ENCODE peak calls at places on chromosomes 7 and 10, in four cellular contexts. K is CD8-positive, alpha-beta memory T cell; Q is H7; P is spleen. A is an unnamed sample.
A peak's percentile ranks its signal among the peaks of the same experiment; 100 is the strongest.

GRCh38 chr7:66748127-66748511 is 7.6 kb downstream of the RABGEF1 start:
- DNase-seq in K (no peak), Q (no peak), P (no peak), A (no peak)

GRCh38 chr7:154372106-154372505 is 319.9 kb downstream of the DPP6 start:
- DNase-seq in K (no peak), Q (no peak), P (no peak), A (no peak)

GRCh38 chr10:7194571-7194970 is 216.3 kb downstream of the SFMBT2 start:
- DNase-seq in K (no peak), Q (no peak), P (no peak), A (no peak)

GRCh38 chr7:106346167-106346677 is 61.4 kb upstream of the NAMPT start:
- DNase-seq in K (no peak), Q (no peak), P (no peak), A (no peak)

GRCh38 chr7:94216944-94217461 is 177.7 kb upstream of the COL1A2 start:
- DNase-seq in K (no peak), Q (no peak), P (no peak), A (no peak)

GRCh38 chr7:5423272-5423843 is at the start of gene TNRC18:
- DNase-seq in K (no peak), Q (peak; percentile 84), P (peak; percentile 87), A (no peak)

GRCh38 chr7:508461-509170 is 11.0 kb downstream of the PDGFA start:
- DNase-seq in K (no peak), Q (no peak), P (peak; percentile 73), A (no peak)

GRCh38 chr10:117411440-117412428 is 36.5 kb upstream of the PDZD8 start:
- DNase-seq in K (no peak), Q (no peak), P (no peak), A (no peak)

GRCh38 chr7:26440253-26440992 is 148.8 kb downstream of the SNX10 start:
- DNase-seq in K (no peak), Q (no peak), P (no peak), A (no peak)

GRCh38 chr10:119456435-119456810 is 86.1 kb downstream of the RGS10 start:
- DNase-seq in K (no peak), Q (peak; percentile 43), P (no peak), A (no peak)

GRCh38 chr7:53214463-53214862 is 179.0 kb downstream of the POM121L12 start:
- DNase-seq in K (no peak), Q (no peak), P (no peak), A (no peak)

GRCh38 chr7:53218730-53219504 is 183.5 kb downstream of the POM121L12 start:
- DNase-seq in K (no peak), Q (peak; percentile 57), P (no peak), A (no peak)
- H3K4me3 ChIP-seq in K (no peak overlapping the region), Q (peak overlapping the region; percentile 59), P (no peak overlapping the region), A (no peak overlapping the region)

GRCh38 chr7:142815099-142815498 is 39.8 kb upstream of the EPHB6 start:
- DNase-seq in K (no peak), Q (no peak), P (no peak), A (peak; percentile 35)

GRCh38 chr7:142812437-142813215 is 41.9 kb downstream of the PRSS2 start:
- DNase-seq in K (no peak), Q (no peak), P (no peak), A (peak; percentile 60)

GRCh38 chr7:142813699-142814098 is 41.2 kb upstream of the EPHB6 start:
- DNase-seq in K (no peak), Q (no peak), P (no peak), A (no peak)

GRCh38 chr7:142811154-142811737 is 40.5 kb downstream of the PRSS2 start:
- DNase-seq in K (peak; percentile 56), Q (peak; percentile 64), P (no peak), A (peak; percentile 85)

GRCh38 chr7:142813262-142813661 is 41.6 kb upstream of the EPHB6 start:
- DNase-seq in K (peak; percentile 43), Q (no peak), P (no peak), A (no peak)
- H3K4me3 ChIP-seq in K (no peak overlapping the region), Q (no peak overlapping the region), P (no peak overlapping the region), A (no peak overlapping the region)

GRCh38 chr10:102281103-102281502 is 35.8 kb downstream of the GBF1 start:
- DNase-seq in K (no peak), Q (no peak), P (no peak), A (peak; percentile 27)

GRCh38 chr10:102279104-102279503 is 33.8 kb downstream of the GBF1 start:
- DNase-seq in K (no peak), Q (no peak), P (no peak), A (no peak)

GRCh38 chr10:102283488-102283887 is 38.2 kb downstream of the GBF1 start:
- DNase-seq in K (no peak), Q (no peak), P (no peak), A (no peak)

GRCh38 chr10:102283890-102284289 is 38.6 kb downstream of the GBF1 start:
- DNase-seq in K (no peak), Q (no peak), P (no peak), A (no peak)

DNA sequence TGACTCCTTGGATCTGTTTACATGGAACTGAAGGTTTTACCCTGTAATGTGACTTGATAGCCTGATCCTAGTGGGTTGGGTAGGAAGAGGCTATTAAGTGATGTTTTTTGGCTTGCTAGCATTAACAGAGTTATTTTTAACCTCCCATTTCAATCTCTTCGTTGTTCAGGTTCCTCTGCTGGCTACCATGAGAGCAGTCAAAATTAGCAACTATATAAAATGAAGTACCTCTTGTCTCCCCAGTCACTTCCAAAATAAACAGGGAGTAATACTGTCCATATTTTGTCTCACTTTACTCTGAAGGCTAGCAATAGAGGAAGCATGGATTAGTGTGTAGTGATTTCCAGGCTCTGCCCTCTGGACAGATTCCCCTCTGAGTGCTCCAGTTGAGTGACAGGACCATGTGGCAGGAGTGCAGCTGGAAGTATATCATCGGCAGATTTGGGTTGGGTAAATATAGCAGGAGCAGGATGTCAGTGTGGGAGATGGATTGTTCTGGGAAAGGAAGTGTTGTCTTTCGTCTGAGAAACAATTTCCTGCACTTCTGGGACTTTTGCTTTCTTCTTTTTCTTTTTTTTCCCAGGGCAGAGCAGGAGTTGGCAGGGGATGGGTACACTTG is 35.2 kb downstream of the GBF1 start:
- DNase-seq in K (no peak), Q (no peak), P (no peak), A (no peak)
- H3K4me3 ChIP-seq in K (no peak overlapping the region), Q (no peak overlapping the region), P (no peak overlapping the region), A (no peak overlapping the region)

GRCh38 chr10:43062402-43063160 is 14.3 kb upstream of the RET start:
- DNase-seq in K (no peak), Q (no peak), P (peak; percentile 61), A (no peak)
- H3K4me3 ChIP-seq in K (no peak overlapping the region), Q (no peak overlapping the region), P (no peak overlapping the region), A (no peak overlapping the region)